ENCODE peak calls at places on chromosomes 2 and 18, in nine cellular contexts. R is testis, I is upper lobe of left lung, W is colonic mucosa, K is mesenchymal stem cell, M is transverse colon, O is stomach, D is H9, L is A549. A is an unnamed sample. For H3K4me1, the result is how much of the 10 kb centered on the place peaks cover.

GRCh38 chr18:13910501-13910900 is 4.8 kb downstream of the MC2R start:
- DNase-seq in R (no peak), I (no peak), W (no peak), K (no peak), M (no peak), O (no peak), D (no peak), L (no peak), A (no peak)

GRCh38 chr2:17620841-17621240 is 80.3 kb downstream of the VSNL1 start:
- DNase-seq in R (no peak), I (no peak), W (no peak), K (no peak), M (no peak), O (no peak), D (no peak), L (no peak), A (peak)

GRCh38 chr2:150485871-150486538 is 1.5 kb downstream of the RND3 start:
- DNase-seq in R (peak), I (peak), W (peak), K (peak), M (peak), O (peak), D (peak), L (peak), A (peak)

GRCh38 chr2:175468699-175469098 is 287.2 kb upstream of the ATP5MC3 start:
- DNase-seq in R (no peak), I (no peak), W (no peak), K (no peak), M (no peak), O (no peak), D (no peak), L (no peak), A (no peak)

GRCh38 chr18:36176177-36176584 is 11.1 kb upstream of the MOCOS start:
- DNase-seq in R (no peak), I (no peak), W (peak), K (no peak), M (peak), O (no peak), D (no peak), L (no peak), A (no peak)

GRCh38 chr2:112793449-112793978 is 9.2 kb upstream of the IL1A start:
- DNase-seq in R (no peak), I (no peak), W (no peak), K (peak), M (no peak), O (no peak), D (no peak), L (no peak), A (no peak)

GRCh38 chr2:70981421-70981820 is 3.0 kb downstream of the ANKRD53 start:
- DNase-seq in R (peak), I (no peak), W (no peak), K (no peak), M (no peak), O (no peak), D (peak), L (no peak), A (no peak)

GRCh38 chr2:16728742-16729141 is 63.1 kb upstream of the CYRIA start:
- DNase-seq in R (no peak), I (no peak), W (no peak), K (no peak), M (no peak), O (no peak), D (no peak), L (no peak), A (no peak)

GRCh38 chr2:69615078-69615630 is 28.4 kb downstream of the AAK1 start:
- DNase-seq in R (no peak), I (no peak), W (no peak), K (no peak), M (no peak), O (no peak), D (no peak), L (no peak), A (no peak)

GRCh38 chr18:49663755-49664085 is 101.9 kb downstream of the LIPG start:
- DNase-seq in R (no peak), I (no peak), W (no peak), K (no peak), M (no peak), O (no peak), D (no peak), L (no peak), A (no peak)

GRCh38 chr2:157466764-157467163 is 22.9 kb upstream of the CYTIP start:
- DNase-seq in R (no peak), I (no peak), W (no peak), K (no peak), M (no peak), O (no peak), D (no peak), L (no peak), A (no peak)

GRCh38 chr2:68248361-68248760 is 4.0 kb downstream of the PPP3R1 start:
- DNase-seq in R (no peak), I (no peak), W (peak), K (no peak), M (no peak), O (no peak), D (no peak), L (no peak), A (no peak)

GRCh38 chr2:68245066-68245465 is 7.3 kb downstream of the PPP3R1 start:
- DNase-seq in R (no peak), I (no peak), W (no peak), K (no peak), M (no peak), O (no peak), D (no peak), L (no peak), A (no peak)

GRCh38 chr2:68245672-68246071 is 6.7 kb downstream of the PPP3R1 start:
- DNase-seq in R (no peak), I (no peak), W (no peak), K (no peak), M (no peak), O (no peak), D (no peak), L (no peak), A (no peak)

GRCh38 chr2:68240446-68240845 is 11.9 kb downstream of the PPP3R1 start:
- DNase-seq in R (no peak), I (no peak), W (no peak), K (no peak), M (no peak), O (no peak), D (no peak), L (no peak), A (no peak)

DNA sequence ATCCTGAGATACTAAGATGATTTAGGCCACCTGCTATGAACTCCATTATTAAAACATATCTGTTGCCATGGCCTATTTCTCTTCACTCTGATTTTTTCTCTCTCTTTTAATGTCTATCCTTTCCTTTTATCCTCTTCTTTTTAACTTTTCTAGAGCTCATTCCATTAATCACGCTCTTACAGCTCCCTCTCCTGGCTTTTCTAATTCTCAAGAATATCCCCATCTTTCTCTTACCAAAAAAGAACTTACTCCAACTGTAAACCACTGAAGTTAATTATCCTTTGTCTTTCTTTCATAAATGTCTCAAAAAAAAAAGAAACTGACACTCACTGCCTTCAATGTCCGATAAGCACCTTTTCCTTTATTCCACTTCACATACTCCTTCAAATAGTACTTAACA is 7.9 kb downstream of the PPP3R1 start:
- DNase-seq in R (no peak), I (no peak), W (no peak), K (no peak), M (no peak), O (no peak), D (no peak), L (no peak), A (no peak)
- H3K4me1 ChIP-seq in R (under half), I (half or more), W (under half), K (under half), M (under half), O (half or more), D (under half), L (under half), A (under half)

GRCh38 chr2:30231726-30232026 is 342 bp downstream of the LBH start:
- DNase-seq in R (no peak), I (no peak), W (no peak), K (no peak), M (no peak), O (no peak), D (no peak), L (no peak), A (no peak)

GRCh38 chr2:30232801-30233130 is 1.4 kb downstream of the LBH start:
- DNase-seq in R (no peak), I (no peak), W (no peak), K (no peak), M (peak), O (no peak), D (no peak), L (no peak), A (no peak)

GRCh38 chr2:30230855-30231725 is at the start of gene LBH:
- DNase-seq in R (peak), I (peak), W (peak), K (peak), M (peak), O (peak), D (peak), L (peak), A (peak)

GRCh38 chr2:30233142-30233961 is 2.0 kb downstream of the LBH start:
- DNase-seq in R (no peak), I (no peak), W (no peak), K (no peak), M (no peak), O (peak), D (no peak), L (no peak), A (peak)

GRCh38 chr2:30232027-30232800 is 880 bp downstream of the LBH start:
- DNase-seq in R (peak), I (peak), W (peak), K (peak), M (peak), O (peak), D (peak), L (peak), A (peak)
- H3K4me1 ChIP-seq in R (under half), I (half or more), W (under half), K (under half), M (under half), O (under half), D (under half), L (under half), A (under half)

DNA sequence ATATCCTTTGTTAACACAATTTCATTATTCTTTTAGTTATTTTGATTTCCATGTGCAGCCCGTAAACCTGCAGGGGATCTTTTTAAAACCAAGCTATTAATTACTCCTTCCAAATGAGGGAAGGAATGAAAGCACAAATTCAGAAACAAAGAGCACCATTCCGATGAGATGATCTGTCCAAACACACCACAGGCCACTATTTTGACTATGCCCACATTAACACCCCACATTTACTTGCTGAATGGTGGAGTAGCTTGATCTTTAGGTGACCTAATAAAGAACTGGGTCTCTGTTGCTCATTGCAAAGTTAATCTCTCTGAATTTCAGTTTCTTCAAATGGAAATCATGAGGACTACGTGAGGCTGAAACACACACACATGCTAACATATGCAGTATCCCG is 218.0 kb downstream of the IRS1 start:
- DNase-seq in R (no peak), I (no peak), W (no peak), K (no peak), M (no peak), O (no peak), D (no peak), L (no peak), A (no peak)
- H3K4me1 ChIP-seq in R (under half), I (under half), W (under half), K (under half), M (under half), O (under half), D (under half), L (under half), A (under half)

DNA sequence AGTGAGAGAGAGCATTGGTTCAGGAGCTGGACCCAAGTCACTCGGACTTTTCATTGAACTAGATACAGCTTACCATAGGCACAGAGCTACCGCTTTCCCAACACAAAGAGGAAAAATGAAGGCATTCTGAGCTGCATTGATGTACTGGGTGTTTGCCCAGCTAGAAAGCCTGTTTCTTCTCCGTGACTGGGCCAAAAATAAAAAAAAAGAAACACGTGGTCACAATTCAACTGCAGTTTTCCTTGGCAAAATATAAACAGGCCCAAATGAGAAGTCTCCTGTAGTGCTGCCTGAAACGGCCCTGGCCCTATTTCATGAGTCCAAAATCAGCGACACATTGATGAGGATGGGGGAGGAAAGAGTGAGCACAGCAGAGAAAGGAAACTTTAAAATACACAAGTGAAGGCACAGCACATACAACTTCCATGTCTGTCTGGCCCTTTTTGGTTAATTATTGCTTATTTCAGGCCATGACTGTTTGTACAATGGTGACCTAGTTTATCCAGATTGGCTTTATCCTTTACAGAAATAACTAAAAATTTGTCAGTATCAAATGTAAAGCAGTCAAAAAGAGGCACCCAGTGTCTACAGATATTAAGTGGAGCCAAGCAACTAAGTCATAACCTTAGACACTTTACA is 179.7 kb downstream of the ICOS start:
- DNase-seq in R (no peak), I (no peak), W (no peak), K (no peak), M (no peak), O (no peak), D (no peak), L (no peak), A (no peak)
- H3K4me1 ChIP-seq in R (under half), I (under half), W (under half), K (under half), M (under half), O (half or more), D (under half), L (under half), A (under half)